ENCODE peak calls at places on chromosomes 12 and 14, in four cellular contexts. One of them, this sample, is unnamed.

GRCh38 chr12:57740656-57741412 is 2.3 kb upstream of the AGAP2 start:
- DNase-seq in endothelial cell of umbilical vein: peak; percentile 20
- DNase-seq in GM12878: peak; percentile 53
- DNase-seq in K562: no peak
- DNase-seq in this sample: no peak

GRCh38 chr14:54791001-54791400 is 111.6 kb downstream of the GCH1 start:
- DNase-seq in endothelial cell of umbilical vein: no peak
- DNase-seq in GM12878: no peak
- DNase-seq in K562: no peak
- DNase-seq in this sample: no peak

GRCh38 chr12:25797949-25798348 is 160.5 kb upstream of the RASSF8 start:
- DNase-seq in endothelial cell of umbilical vein: no peak
- DNase-seq in GM12878: no peak
- DNase-seq in K562: no peak
- DNase-seq in this sample: no peak

GRCh38 chr12:90360300-90360699 is 594.7 kb downstream of the CCER1 start:
- DNase-seq in endothelial cell of umbilical vein: no peak
- DNase-seq in GM12878: no peak
- DNase-seq in K562: no peak
- DNase-seq in this sample: no peak

GRCh38 chr14:96464136-96464535 is 38.0 kb upstream of the PAPOLA start:
- DNase-seq in endothelial cell of umbilical vein: no peak
- DNase-seq in GM12878: no peak
- DNase-seq in K562: no peak
- DNase-seq in this sample: no peak

GRCh38 chr12:10559241-10559640 is 53.6 kb downstream of the EIF2S3B start:
- DNase-seq in endothelial cell of umbilical vein: no peak
- DNase-seq in GM12878: no peak
- DNase-seq in K562: no peak
- DNase-seq in this sample: no peak

GRCh38 chr14:49861581-49861922 is 9.0 kb upstream of the NEMF start:
- DNase-seq in endothelial cell of umbilical vein: no peak
- DNase-seq in GM12878: no peak
- DNase-seq in K562: no peak
- DNase-seq in this sample: peak; percentile 87

GRCh38 chr12:80712866-80713265 is 3.8 kb upstream of the MYF5 start:
- DNase-seq in endothelial cell of umbilical vein: no peak
- DNase-seq in GM12878: no peak
- DNase-seq in K562: no peak
- DNase-seq in this sample: no peak

GRCh38 chr14:21476526-21476924 is 234 bp downstream of the RAB2B start:
- DNase-seq in endothelial cell of umbilical vein: no peak
- DNase-seq in GM12878: no peak
- DNase-seq in K562: peak; percentile 79
- DNase-seq in this sample: no peak

GRCh38 chr14:43706901-43707300 is 800.2 kb downstream of the FSCB start:
- DNase-seq in endothelial cell of umbilical vein: no peak
- DNase-seq in GM12878: no peak
- DNase-seq in K562: no peak
- DNase-seq in this sample: peak; percentile 45

GRCh38 chr12:125151284-125151683 is 86.0 kb downstream of the AACS start:
- DNase-seq in endothelial cell of umbilical vein: no peak
- DNase-seq in GM12878: no peak
- DNase-seq in K562: peak; percentile 70
- DNase-seq in this sample: no peak

GRCh38 chr14:63275611-63276010 is 43.1 kb downstream of the GPHB5 start:
- DNase-seq in endothelial cell of umbilical vein: no peak
- DNase-seq in GM12878: no peak
- DNase-seq in K562: no peak
- DNase-seq in this sample: no peak

DNA sequence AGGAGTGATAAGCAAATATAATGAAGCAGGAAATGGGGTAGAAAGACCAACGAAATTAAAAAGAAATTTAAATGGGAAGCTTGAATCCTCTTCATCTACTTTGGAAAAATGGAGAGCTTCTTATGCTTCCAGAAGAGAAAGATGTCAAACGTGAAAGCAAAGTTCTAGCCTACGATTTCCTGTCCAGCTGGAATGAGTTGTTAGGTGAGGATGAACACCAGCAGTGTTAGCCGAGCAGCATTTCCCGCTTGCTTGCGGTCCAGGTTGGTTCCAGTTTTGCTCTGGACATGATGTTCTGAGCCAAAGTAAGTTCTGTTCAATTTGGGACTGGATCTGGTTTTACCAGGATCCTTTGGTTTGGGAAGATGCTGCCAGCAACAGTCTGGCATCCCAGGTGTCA is 78.9 kb downstream of the DACT1 start:
- DNase-seq in endothelial cell of umbilical vein: no peak
- DNase-seq in GM12878: no peak
- DNase-seq in K562: no peak
- DNase-seq in this sample: no peak
- H2AFZ ChIP-seq in endothelial cell of umbilical vein: no peak overlapping the region
- H2AFZ ChIP-seq in GM12878: no peak overlapping the region
- H2AFZ ChIP-seq in K562: no peak overlapping the region
- H2AFZ ChIP-seq in this sample: peak overlapping the region; percentile 38

DNA sequence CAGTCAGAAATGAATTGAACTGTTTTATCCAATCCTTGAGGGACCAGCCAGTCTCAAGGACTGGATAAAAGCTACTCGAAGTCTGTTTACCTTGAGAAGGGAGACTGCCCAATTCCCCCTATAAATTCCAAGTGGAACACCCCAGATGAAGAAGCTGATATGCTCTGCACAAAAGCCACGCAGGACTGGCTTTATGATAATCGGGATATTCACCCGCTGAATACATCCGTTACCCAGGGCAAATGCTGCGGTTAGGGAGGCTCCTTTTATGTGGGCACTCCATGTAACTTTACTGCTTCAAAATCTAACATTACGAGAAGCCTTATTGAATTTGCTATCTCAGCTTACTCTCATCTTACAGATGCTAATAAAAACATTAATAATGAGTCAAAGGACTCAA is 119.1 kb downstream of the DENND5B start:
- DNase-seq in endothelial cell of umbilical vein: no peak
- DNase-seq in GM12878: no peak
- DNase-seq in K562: no peak
- DNase-seq in this sample: no peak
- TF ChIP-seq FOS in endothelial cell of umbilical vein: no peak
- TF ChIP-seq FOS in GM12878: no peak
- TF ChIP-seq FOS in K562: no peak
- TF ChIP-seq FOS in this sample: no peak

GRCh38 chr12:11650279-11650696 is 814 bp downstream of the ETV6 start:
- DNase-seq in endothelial cell of umbilical vein: no peak
- DNase-seq in GM12878: no peak
- DNase-seq in K562: peak; percentile 18
- DNase-seq in this sample: no peak

GRCh38 chr12:11651377-11651776 is 1.9 kb downstream of the ETV6 start:
- DNase-seq in endothelial cell of umbilical vein: no peak
- DNase-seq in GM12878: no peak
- DNase-seq in K562: no peak
- DNase-seq in this sample: no peak

GRCh38 chr12:11649413-11650278 is at the start of gene ETV6:
- DNase-seq in endothelial cell of umbilical vein: peak; percentile 82
- DNase-seq in GM12878: peak; percentile 86
- DNase-seq in K562: peak; percentile 70
- DNase-seq in this sample: peak; percentile 93

GRCh38 chr12:11651785-11652184 is 2.3 kb downstream of the ETV6 start:
- DNase-seq in endothelial cell of umbilical vein: peak; percentile 54
- DNase-seq in GM12878: no peak
- DNase-seq in K562: no peak
- DNase-seq in this sample: peak; percentile 42

GRCh38 chr12:11650697-11651281 is 1.3 kb downstream of the ETV6 start:
- DNase-seq in endothelial cell of umbilical vein: peak; percentile 68
- DNase-seq in GM12878: peak; percentile 40
- DNase-seq in K562: no peak
- DNase-seq in this sample: peak; percentile 37
- H2AFZ ChIP-seq in endothelial cell of umbilical vein: no peak overlapping the region
- H2AFZ ChIP-seq in GM12878: no peak overlapping the region
- H2AFZ ChIP-seq in K562: peak overlapping the region; percentile 71
- H2AFZ ChIP-seq in this sample: no peak overlapping the region

DNA sequence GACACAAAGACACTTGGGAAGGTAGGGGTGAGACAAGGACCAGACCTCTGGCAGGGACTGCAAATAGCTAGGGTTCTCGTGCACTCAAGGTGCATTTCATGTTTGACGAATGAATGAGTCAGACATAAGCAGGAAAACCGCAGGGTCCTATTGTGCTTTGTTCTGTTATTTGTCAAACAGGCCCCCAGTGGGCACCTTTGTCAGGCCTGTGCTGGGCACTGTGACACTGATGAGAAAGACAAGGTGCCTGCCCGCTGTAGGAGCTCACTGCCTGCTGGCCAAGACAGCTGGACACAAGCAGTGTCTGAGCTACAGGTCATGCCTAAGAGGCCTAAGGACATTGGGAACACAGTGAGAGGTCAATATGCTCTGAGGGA is 2.3 kb downstream of the OTUB2 start:
- DNase-seq in endothelial cell of umbilical vein: no peak
- DNase-seq in GM12878: no peak
- DNase-seq in K562: no peak
- DNase-seq in this sample: peak; percentile 42
- TF ChIP-seq FOS in endothelial cell of umbilical vein: no peak
- TF ChIP-seq FOS in GM12878: no peak
- TF ChIP-seq FOS in K562: no peak
- TF ChIP-seq FOS in this sample: no peak

GRCh38 chr14:99758915-99759545 is 34.2 kb upstream of the EML1 start:
- DNase-seq in endothelial cell of umbilical vein: no peak
- DNase-seq in GM12878: no peak
- DNase-seq in K562: no peak
- DNase-seq in this sample: no peak

GRCh38 chr14:99756796-99757195 is 36.4 kb upstream of the EML1 start:
- DNase-seq in endothelial cell of umbilical vein: peak; percentile 35
- DNase-seq in GM12878: no peak
- DNase-seq in K562: no peak
- DNase-seq in this sample: no peak

GRCh38 chr14:99759546-99759925 is 33.7 kb upstream of the EML1 start:
- DNase-seq in endothelial cell of umbilical vein: peak; percentile 59
- DNase-seq in GM12878: no peak
- DNase-seq in K562: no peak
- DNase-seq in this sample: no peak

GRCh38 chr14:99757331-99758070 is 35.7 kb upstream of the EML1 start:
- DNase-seq in endothelial cell of umbilical vein: peak; percentile 78
- DNase-seq in GM12878: no peak
- DNase-seq in K562: no peak
- DNase-seq in this sample: peak; percentile 99

DNA sequence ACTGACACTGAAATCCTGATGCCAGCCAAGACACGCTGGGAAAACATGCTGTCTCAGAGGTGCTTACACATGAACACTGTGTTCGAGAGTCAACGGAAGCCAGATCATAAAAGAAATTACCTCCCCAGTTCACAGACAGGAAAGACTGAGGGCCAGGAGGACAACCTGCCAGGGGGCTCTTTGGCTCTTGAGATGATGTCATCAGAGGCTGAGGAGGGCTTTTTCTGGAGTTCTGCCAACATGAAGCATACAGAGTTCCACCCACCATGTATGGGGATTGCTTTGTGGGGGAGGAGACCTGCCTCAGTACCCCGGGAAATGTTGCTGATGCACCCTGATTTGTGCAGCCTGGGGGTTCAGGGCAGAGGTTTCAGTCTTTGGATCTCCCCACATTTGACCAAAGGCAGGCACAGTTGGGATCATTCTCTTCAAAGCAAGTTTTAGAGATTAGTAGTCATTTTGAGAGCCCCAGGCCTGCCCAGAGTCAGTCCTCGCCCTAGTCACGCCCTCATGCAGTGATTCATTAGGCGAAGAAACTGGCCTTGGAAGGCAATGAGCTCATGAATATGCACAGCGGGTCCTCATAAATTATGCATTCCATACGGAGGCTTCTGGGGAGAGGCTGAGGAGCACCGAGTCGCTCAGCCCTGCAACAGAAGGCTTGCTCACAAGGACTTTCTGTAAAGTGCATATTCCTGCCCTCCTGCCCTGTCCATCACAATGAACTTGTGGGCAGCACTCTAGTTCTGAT is 34.9 kb upstream of the EML1 start:
- DNase-seq in endothelial cell of umbilical vein: peak; percentile 84
- DNase-seq in GM12878: no peak
- DNase-seq in K562: no peak
- DNase-seq in this sample: peak; percentile 96
- H2AFZ ChIP-seq in endothelial cell of umbilical vein: no peak overlapping the region
- H2AFZ ChIP-seq in GM12878: no peak overlapping the region
- H2AFZ ChIP-seq in K562: no peak overlapping the region
- H2AFZ ChIP-seq in this sample: peak overlapping the region; percentile 84

DNA sequence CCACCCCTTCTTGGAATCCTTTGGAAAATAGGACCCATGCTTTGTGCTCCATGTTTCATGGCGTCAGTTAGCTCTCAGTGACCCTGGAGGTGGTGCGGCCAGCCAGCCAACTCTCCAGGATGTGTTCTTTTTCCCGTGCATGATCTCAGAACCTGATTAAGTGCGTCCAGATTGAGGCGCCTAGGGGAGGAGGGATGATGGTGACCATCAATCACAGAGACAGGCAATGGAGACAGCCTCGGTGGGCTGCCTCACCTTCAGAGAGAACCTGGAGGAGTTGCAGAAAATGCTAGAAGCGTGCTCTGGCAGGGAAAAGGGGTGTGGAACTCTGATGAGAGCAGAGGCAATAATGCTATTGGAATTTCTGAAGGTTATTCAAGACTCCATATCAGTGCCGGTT is 53.1 kb upstream of the IGF1 start:
- DNase-seq in endothelial cell of umbilical vein: no peak
- DNase-seq in GM12878: no peak
- DNase-seq in K562: no peak
- DNase-seq in this sample: no peak
- TF ChIP-seq FOS in endothelial cell of umbilical vein: no peak
- TF ChIP-seq FOS in GM12878: no peak
- TF ChIP-seq FOS in K562: no peak
- TF ChIP-seq FOS in this sample: no peak

GRCh38 chr12:114784526-114784925 is 100.6 kb upstream of the TBX3 start:
- DNase-seq in endothelial cell of umbilical vein: no peak
- DNase-seq in GM12878: no peak
- DNase-seq in K562: no peak
- DNase-seq in this sample: peak; percentile 31
- H2AFZ ChIP-seq in endothelial cell of umbilical vein: no peak overlapping the region
- H2AFZ ChIP-seq in GM12878: no peak overlapping the region
- H2AFZ ChIP-seq in K562: no peak overlapping the region
- H2AFZ ChIP-seq in this sample: no peak overlapping the region

GRCh38 chr14:73712071-73712506 is 2.1 kb downstream of the PNMA1 start:
- DNase-seq in endothelial cell of umbilical vein: peak; percentile 51
- DNase-seq in GM12878: no peak
- DNase-seq in K562: no peak
- DNase-seq in this sample: peak; percentile 27

GRCh38 chr14:73710737-73711136 is 3.4 kb downstream of the PNMA1 start:
- DNase-seq in endothelial cell of umbilical vein: no peak
- DNase-seq in GM12878: no peak
- DNase-seq in K562: no peak
- DNase-seq in this sample: no peak

GRCh38 chr14:73713804-73714655 is at the start of gene PNMA1:
- DNase-seq in endothelial cell of umbilical vein: peak; percentile 89
- DNase-seq in GM12878: no peak
- DNase-seq in K562: peak; percentile 88
- DNase-seq in this sample: peak; percentile 72

GRCh38 chr14:73713206-73713803 is 879 bp downstream of the PNMA1 start:
- DNase-seq in endothelial cell of umbilical vein: no peak
- DNase-seq in GM12878: no peak
- DNase-seq in K562: no peak
- DNase-seq in this sample: no peak

GRCh38 chr14:73712540-73713141 is 1.5 kb downstream of the PNMA1 start:
- DNase-seq in endothelial cell of umbilical vein: peak; percentile 35
- DNase-seq in GM12878: no peak
- DNase-seq in K562: peak; percentile 25
- DNase-seq in this sample: peak; percentile 27
- TF ChIP-seq FOS in endothelial cell of umbilical vein: no peak
- TF ChIP-seq FOS in GM12878: no peak
- TF ChIP-seq FOS in K562: no peak
- TF ChIP-seq FOS in this sample: no peak

This sample was measured in IMR-90.